ENCODE peak calls at places on chromosomes 13 and 19, in four cellular contexts. D, R, L and F are unnamed samples.
A peak's percentile ranks its signal among the peaks of the same experiment; 100 is the strongest.

GRCh38 chr13:74866151-74866550 is 615.8 kb downstream of the TBC1D4 start:
- DNase-seq in D (no peak), R (no peak), L (no peak), F (no peak)

GRCh38 chr19:18053571-18054219 is 33.0 kb downstream of the IL12RB1 start:
- DNase-seq in D (peak; percentile 49), R (peak; percentile 29), L (peak; percentile 49), F (no peak)

GRCh38 chr13:106566682-106567420 is 1.1 kb downstream of the ARGLU1 start:
- DNase-seq in D (peak; percentile 64), R (peak; percentile 71), L (peak; percentile 51), F (peak; percentile 59)

GRCh38 chr13:29799041-29799440 is 51.4 kb downstream of the UBL3 start:
- DNase-seq in D (no peak), R (no peak), L (no peak), F (no peak)

GRCh38 chr13:94169783-94170513 is 309.5 kb downstream of the DCT start:
- DNase-seq in D (no peak), R (peak; percentile 17), L (no peak), F (no peak)

GRCh38 chr19:3161453-3161852 is 17.1 kb upstream of the S1PR4 start:
- DNase-seq in D (peak; percentile 36), R (peak; percentile 33), L (peak; percentile 47), F (no peak)

GRCh38 chr13:107459430-107459829 is 755.9 kb downstream of the LIG4 start:
- DNase-seq in D (peak; percentile 62), R (peak; percentile 81), L (no peak), F (no peak)

GRCh38 chr13:24074687-24075086 is 85.8 kb upstream of the SPATA13 start:
- DNase-seq in D (no peak), R (no peak), L (no peak), F (no peak)

GRCh38 chr13:60431108-60431700 is 34.2 kb downstream of the TDRD3 start:
- DNase-seq in D (peak; percentile 82), R (peak; percentile 78), L (peak; percentile 63), F (no peak)

GRCh38 chr13:76668141-76668540 is 218.1 kb downstream of the KCTD12 start:
- DNase-seq in D (no peak), R (no peak), L (no peak), F (no peak)

GRCh38 chr13:52411629-52412028 is 5.7 kb upstream of the THSD1 start:
- DNase-seq in D (peak; percentile 92), R (no peak), L (no peak), F (no peak)

GRCh38 chr13:113291997-113292862 is 4.8 kb upstream of the LAMP1 start:
- DNase-seq in D (peak; percentile 43), R (peak; percentile 27), L (peak; percentile 74), F (peak; percentile 28)

DNA sequence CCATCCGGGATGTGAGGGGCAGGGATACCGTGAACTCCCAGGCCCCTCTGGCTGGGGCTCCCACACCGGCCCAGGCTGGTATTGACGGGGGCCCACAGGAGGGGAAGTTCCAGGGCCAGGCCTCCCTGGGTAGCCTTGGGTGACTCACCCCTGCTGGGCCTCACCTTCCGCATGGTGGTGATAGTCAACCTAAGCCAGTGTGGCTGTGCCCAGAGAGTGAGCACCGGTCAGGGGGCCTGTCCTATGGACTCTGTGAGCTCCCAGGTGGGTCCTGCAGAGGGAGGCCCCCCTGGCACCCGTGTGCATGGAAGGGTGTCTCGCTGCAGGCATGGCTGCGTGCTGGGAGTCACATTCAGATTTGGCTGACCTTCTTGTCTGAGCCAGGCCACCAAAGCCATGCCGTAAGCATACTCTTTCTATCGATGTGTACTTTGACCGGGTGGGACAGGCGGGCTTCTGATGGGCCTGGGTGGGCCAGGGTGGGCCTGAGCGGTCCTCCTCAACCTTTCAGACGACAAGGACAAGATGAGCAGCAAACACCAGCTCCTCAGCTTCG is 27.6 kb downstream of the DHX34 start:
- DNase-seq in D (no peak), R (no peak), L (no peak), F (no peak)
- H3K36me3 ChIP-seq in D (peaks cover 38% of the 10 kb centered on the region), R (peaks cover 37% of the 10 kb centered on the region), L (peaks cover 37% of the 10 kb centered on the region), F (peaks cover 83% of the 10 kb centered on the region)

DNA sequence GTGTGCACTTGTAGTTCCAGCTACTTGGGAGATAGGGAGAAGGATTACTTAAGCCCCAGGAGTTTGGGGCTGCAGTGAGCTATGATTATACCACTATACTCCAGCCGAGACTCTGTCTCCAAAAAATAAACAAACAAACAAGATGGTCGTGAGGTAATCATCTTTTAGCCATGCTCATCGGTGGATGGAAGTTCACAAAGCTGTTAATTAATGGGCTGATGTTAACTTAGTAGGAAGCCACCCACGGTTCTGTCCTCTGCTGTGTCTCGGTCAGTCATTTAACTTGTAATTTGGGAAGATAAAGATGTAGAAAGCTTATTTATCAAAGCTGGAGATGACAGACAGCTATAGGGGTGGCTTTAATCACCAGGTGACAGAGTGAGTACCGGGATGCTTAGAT is 64.9 kb downstream of the ARHGEF18 start:
- DNase-seq in D (no peak), R (no peak), L (no peak), F (no peak)
- H3K4me3 ChIP-seq in D (no peak overlapping the region), R (no peak overlapping the region), L (no peak overlapping the region), F (no peak overlapping the region)

GRCh38 chr19:9839415-9839814 is 4.3 kb downstream of the PIN1 start:
- DNase-seq in D (peak; percentile 75), R (peak; percentile 19), L (no peak), F (no peak)
- H3K36me3 ChIP-seq in D (peaks cover 15% of the 10 kb centered on the region), R (peaks cover 25% of the 10 kb centered on the region), L (peaks cover 8% of the 10 kb centered on the region), F (peaks cover 63% of the 10 kb centered on the region)

DNA sequence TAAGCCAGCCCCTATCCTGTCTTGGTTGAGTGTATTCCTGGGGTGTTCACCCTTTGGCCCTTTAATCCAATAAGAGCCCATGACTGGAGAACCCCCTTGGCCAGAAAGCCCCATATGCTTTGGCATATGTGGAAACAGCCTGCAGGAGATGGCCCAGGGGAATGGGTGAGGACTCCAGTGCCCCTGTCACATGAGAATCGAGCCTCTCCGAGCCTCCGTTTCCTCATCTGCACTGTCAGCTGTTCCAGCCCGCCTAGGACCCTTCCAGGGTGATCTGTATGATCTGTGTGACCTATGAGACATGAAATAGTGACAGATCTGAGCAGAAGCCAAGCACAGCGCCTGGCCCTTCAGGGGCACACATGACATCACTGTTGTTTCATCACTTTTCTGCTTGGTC is 300.7 kb downstream of the ZNF536 start:
- DNase-seq in D (no peak), R (no peak), L (no peak), F (no peak)
- H3K4me3 ChIP-seq in D (no peak overlapping the region), R (no peak overlapping the region), L (no peak overlapping the region), F (no peak overlapping the region)

DNA sequence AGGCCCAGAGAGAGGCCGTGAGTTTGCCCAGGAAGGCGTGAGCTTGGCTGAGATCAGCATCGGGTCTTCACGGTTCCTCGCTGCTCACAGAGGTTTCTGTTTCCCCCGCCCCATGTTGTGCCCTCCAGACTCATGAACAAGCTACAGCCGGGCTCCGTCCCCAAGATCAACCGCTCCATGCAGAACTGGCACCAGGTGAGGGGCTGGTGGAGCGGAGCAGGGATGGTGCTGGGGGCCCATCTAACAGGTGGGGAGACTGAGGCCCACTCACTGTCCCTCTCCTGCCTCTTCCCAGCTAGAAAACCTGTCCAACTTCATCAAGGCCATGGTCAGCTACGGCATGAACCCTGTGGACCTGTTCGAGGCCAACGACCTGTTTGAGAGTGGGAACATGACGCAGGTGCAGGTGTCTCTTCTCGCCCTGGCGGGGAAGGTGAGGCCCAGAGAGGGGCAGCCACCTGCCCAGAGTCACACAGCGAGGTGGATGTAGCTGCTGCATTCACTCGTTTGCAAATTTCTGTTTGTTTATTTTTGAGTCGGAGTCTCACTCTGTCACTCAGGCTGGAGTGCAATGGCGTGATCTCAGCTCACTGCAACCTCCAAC is 6.0 kb downstream of the CNN2 start:
- DNase-seq in D (no peak), R (no peak), L (no peak), F (no peak)
- H3K36me3 ChIP-seq in D (peaks cover 24% of the 10 kb centered on the region), R (peaks cover 37% of the 10 kb centered on the region), L (no peaks in the 10 kb centered on the region), F (peaks cover 40% of the 10 kb centered on the region)

GRCh38 chr19:4559569-4559968 is at the start of gene SEMA6B:
- DNase-seq in D (no peak), R (peak; percentile 57), L (no peak), F (peak; percentile 55)
- H3K4me3 ChIP-seq in D (no peak within 1 kb of the TSS), R (no peak within 1 kb of the TSS), L (no peak within 1 kb of the TSS), F (peak within 1 kb of the TSS; percentile 66)

GRCh38 chr13:101998129-101998528 is 403.7 kb downstream of the FGF14 start:
- DNase-seq in D (no peak), R (no peak), L (peak; percentile 1), F (no peak)

GRCh38 chr13:102002271-102002670 is 399.6 kb downstream of the FGF14 start:
- DNase-seq in D (no peak), R (no peak), L (peak; percentile 12), F (no peak)

GRCh38 chr13:102000764-102001163 is 401.1 kb downstream of the FGF14 start:
- DNase-seq in D (no peak), R (no peak), L (peak; percentile 12), F (no peak)

GRCh38 chr13:102003848-102004570 is 397.8 kb downstream of the FGF14 start:
- DNase-seq in D (peak; percentile 33), R (no peak), L (peak; percentile 1), F (no peak)
- H3K36me3 ChIP-seq in D (no peaks in the 10 kb centered on the region), R (no peaks in the 10 kb centered on the region), L (no peaks in the 10 kb centered on the region), F (no peaks in the 10 kb centered on the region)

DNA sequence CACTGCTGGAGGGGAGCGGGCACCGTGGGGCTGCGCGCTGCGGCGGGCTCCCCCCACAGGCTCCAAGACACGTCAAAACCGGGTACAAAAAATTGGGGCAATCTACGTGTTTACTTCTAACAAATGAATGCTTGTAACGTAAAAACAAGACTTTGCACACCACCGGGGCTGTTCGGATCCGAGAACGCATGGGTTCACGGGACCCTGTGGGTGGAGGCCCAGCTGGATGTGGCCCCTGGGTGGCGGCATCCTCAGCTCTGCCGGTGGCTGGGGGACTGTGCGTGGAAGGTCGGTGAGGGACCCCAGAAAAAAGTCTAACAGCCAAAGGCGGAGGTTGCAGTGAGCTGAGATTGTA is 10.3 kb upstream of the SLC7A10 start:
- DNase-seq in D (no peak), R (no peak), L (no peak), F (no peak)
- H3K4me3 ChIP-seq in D (no peak overlapping the region), R (no peak overlapping the region), L (no peak overlapping the region), F (no peak overlapping the region)

DNA sequence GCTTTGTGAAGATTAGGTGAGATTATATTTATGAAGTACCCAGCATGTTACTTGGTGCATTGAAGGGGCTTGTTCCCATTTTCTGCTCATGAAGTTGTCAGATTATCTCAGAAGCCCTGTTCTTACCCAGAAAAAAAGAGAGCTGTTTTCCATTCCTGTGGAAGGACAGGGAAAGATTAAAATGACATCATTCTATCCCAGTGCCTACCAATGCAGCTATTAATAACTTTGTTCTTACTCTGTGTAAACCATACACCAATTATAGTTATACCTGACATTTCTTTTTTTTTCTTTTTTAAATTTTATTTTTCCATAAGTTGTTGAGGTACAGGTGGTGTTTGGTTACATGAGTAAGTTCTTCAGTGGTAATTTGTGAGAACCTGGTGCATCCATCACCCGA is 18.6 kb downstream of the ZNF507 start:
- DNase-seq in D (no peak), R (no peak), L (no peak), F (no peak)
- H3K36me3 ChIP-seq in D (peaks cover 2% of the 10 kb centered on the region), R (peaks cover 35% of the 10 kb centered on the region), L (peaks cover 36% of the 10 kb centered on the region), F (peaks cover 56% of the 10 kb centered on the region)